ENCODE peak calls at places on chromosome 20, in four cellular contexts. N is endothelial cell, F is glutamatergic neuron, E is fibroblast of lung. I is an unnamed sample.

GRCh38 chr20:25402583-25402982 is 4.9 kb upstream of the GINS1 start:
- DNase-seq in F (no peak), E (peak; percentile 20), N (no peak), I (no peak)

GRCh38 chr20:62884556-62884955 is 22.9 kb upstream of the TCFL5 start:
- DNase-seq in N (no peak), E (no peak), F (no peak), I (no peak)

GRCh38 chr20:13349240-13349604 is 128.1 kb downstream of the ISM1 start:
- DNase-seq in F (no peak), E (no peak), N (no peak), I (no peak)

GRCh38 chr20:13355386-13355785 is 134.3 kb downstream of the ISM1 start:
- DNase-seq in F (no peak), N (no peak), E (no peak), I (no peak)

GRCh38 chr20:54668271-54669053 is 193.1 kb downstream of the DOK5 start:
- DNase-seq in N (peak; percentile 49), F (peak; percentile 60), E (peak; percentile 1), I (no peak)

GRCh38 chr20:53513489-53514298 is 79.9 kb downstream of the ZNF217 start:
- DNase-seq in N (no peak), F (no peak), E (peak; percentile 51), I (no peak)

GRCh38 chr20:49450281-49450707 is 32.2 kb downstream of the KCNB1 start:
- DNase-seq in N (no peak), E (peak; percentile 30), F (no peak), I (no peak)

GRCh38 chr20:22385602-22386299 is 198.6 kb downstream of the FOXA2 start:
- DNase-seq in E (no peak), F (no peak), N (no peak), I (no peak)

GRCh38 chr20:23106271-23106851 is 20.2 kb upstream of the CD93 start:
- DNase-seq in N (peak; percentile 43), F (no peak), E (no peak), I (no peak)

GRCh38 chr20:62736407-62737071 is 27.9 kb downstream of the NTSR1 start:
- DNase-seq in E (no peak), F (peak; percentile 30), N (no peak), I (no peak)

GRCh38 chr20:36546111-36546736 is 4.9 kb downstream of the MYL9 start:
- DNase-seq in N (no peak), F (no peak), E (no peak), I (no peak)

GRCh38 chr20:36549628-36549941 is 8.3 kb downstream of the MYL9 start:
- DNase-seq in F (no peak), N (no peak), E (no peak), I (no peak)

GRCh38 chr20:36548704-36549627 is 7.6 kb downstream of the MYL9 start:
- DNase-seq in N (no peak), E (no peak), F (no peak), I (no peak)

GRCh38 chr20:36547186-36548005 is 6.1 kb downstream of the MYL9 start:
- DNase-seq in N (no peak), E (no peak), F (no peak), I (no peak)

GRCh38 chr20:36548006-36548315 is 6.6 kb downstream of the MYL9 start:
- DNase-seq in F (no peak), E (no peak), N (peak; percentile 40), I (no peak)
- TF ChIP-seq CTCF in F (peak; percentile 17), E (no peak), N (no peak), I (no peak)

DNA sequence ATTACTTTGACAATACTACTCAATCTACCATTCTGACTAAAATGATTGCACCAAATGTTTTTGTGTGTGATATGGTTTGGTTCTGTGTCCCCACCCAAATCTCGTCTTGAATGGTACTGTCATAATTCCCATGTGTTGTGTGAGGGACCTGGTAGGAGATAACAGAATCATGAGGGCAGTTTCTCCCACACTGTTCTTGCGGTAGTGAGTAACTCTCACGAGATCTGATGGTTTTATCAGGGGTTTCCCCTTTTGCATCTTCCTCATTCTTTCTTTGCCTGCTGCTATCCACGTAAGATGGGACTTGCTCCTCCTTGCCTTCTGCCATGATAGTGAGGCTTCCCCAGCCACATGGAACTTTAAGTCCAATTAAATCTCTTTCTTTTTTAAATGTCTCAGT is 20.8 kb downstream of the SYCP2 start:
- DNase-seq in F (no peak), E (no peak), N (no peak), I (no peak)
- TF ChIP-seq CTCF in F (no peak), E (no peak), N (no peak), I (no peak)

DNA sequence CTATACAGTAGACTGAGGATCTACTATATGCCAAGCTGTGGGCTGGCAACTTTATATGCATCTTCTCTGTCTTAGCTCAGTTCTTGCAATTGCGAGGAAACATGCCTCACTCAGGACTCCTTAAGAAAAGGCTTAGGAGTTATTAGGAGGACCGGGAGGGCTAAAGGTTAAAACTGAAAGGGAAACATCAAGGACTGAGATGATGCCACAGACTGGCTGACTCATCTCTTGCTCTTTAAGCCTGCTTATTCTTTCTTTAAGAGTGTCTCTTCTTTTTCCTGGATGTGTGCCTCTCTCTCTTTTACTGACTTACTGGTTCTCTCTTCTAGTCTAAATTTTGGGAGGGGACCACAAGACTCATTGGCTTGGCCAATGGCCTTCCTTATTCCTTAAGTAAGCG is 7.0 kb upstream of the SDC4 start:
- DNase-seq in F (no peak), E (peak; percentile 80), N (no peak), I (no peak)
- TF ChIP-seq CTCF in F (no peak), E (no peak), N (no peak), I (no peak)

GRCh38 chr20:48189177-48189576 is 403.9 kb upstream of the SULF2 start:
- DNase-seq in N (no peak), E (peak; percentile 54), F (no peak), I (no peak)
- TF ChIP-seq CTCF in N (no peak), E (peak; percentile 17), F (no peak), I (no peak)

GRCh38 chr20:59940129-59940955 is at the start of the genes FAM217B and PPP1R3D:
- DNase-seq in N (peak; percentile 95), F (peak; percentile 93), E (peak; percentile 99), I (peak; percentile 100)
- TF ChIP-seq CTCF in N (peak; percentile 27), F (no peak), E (no peak), I (no peak)

GRCh38 chr20:10316582-10316981 is 98.0 kb downstream of the SNAP25 start:
- DNase-seq in F (no peak), E (no peak), N (no peak), I (no peak)
- TF ChIP-seq CTCF in F (peak; percentile 22), E (no peak), N (no peak), I (no peak)

GRCh38 chr20:59752704-59753460 is 148.5 kb downstream of the PHACTR3 start:
- DNase-seq in F (no peak), N (no peak), E (no peak), I (no peak)

GRCh38 chr20:59750209-59750840 is 146.0 kb downstream of the PHACTR3 start:
- DNase-seq in N (no peak), E (no peak), F (no peak), I (no peak)

GRCh38 chr20:59749293-59749680 is 144.9 kb downstream of the PHACTR3 start:
- DNase-seq in F (no peak), N (no peak), E (peak; percentile 58), I (no peak)

GRCh38 chr20:59752101-59752586 is 147.8 kb downstream of the PHACTR3 start:
- DNase-seq in E (no peak), F (no peak), N (no peak), I (no peak)

DNA sequence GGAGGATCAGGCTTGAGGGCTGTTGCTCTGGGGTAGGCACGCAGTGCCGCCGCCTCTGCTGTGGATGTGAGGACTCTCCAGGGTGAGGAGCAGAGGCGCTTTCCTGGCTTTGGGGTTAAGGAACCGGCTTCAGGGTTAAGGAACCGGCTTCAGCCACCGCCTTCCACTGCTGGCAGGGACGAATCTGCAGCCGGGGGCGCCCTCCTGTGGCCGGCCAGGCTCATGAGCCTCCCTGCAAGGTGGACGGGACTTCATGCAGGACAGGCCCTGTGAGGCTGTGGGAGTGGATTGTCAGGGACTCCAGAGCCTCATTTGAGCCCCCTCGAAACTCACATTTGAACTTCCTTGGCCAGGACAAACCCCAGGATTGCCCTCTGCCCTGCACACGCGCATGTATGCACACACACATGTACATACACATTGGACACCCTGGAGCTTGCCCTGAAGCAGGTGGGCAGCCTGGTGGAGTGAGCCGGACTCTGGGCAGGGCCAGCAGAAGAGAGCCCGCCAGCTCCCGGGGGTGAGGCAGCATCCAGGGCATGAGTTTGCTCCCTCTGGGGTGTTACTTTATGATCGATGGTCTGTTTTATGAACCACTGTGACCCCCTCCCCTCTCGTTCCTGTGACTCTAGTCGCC is 146.9 kb downstream of the PHACTR3 start:
- DNase-seq in F (peak; percentile 94), N (peak; percentile 90), E (peak; percentile 5), I (no peak)
- TF ChIP-seq CTCF in F (peak; percentile 79), N (peak; percentile 77), E (peak; percentile 58), I (peak; percentile 74)

GRCh38 chr20:61297981-61298380 is 45.9 kb downstream of the CDH4 start:
- DNase-seq in E (peak; percentile 96), F (no peak), N (no peak), I (no peak)
- TF ChIP-seq CTCF in E (no peak), F (no peak), N (no peak), I (no peak)

GRCh38 chr20:59559024-59559817 is 45.1 kb upstream of the PHACTR3 start:
- DNase-seq in F (no peak), N (no peak), E (no peak), I (no peak)

GRCh38 chr20:59560588-59561227 is 43.6 kb upstream of the PHACTR3 start:
- DNase-seq in F (peak; percentile 17), N (no peak), E (no peak), I (no peak)

GRCh38 chr20:59559863-59560262 is 44.5 kb upstream of the PHACTR3 start:
- DNase-seq in F (no peak), E (no peak), N (no peak), I (no peak)

GRCh38 chr20:59561614-59562277 is 42.6 kb upstream of the PHACTR3 start:
- DNase-seq in F (no peak), N (no peak), E (no peak), I (no peak)

DNA sequence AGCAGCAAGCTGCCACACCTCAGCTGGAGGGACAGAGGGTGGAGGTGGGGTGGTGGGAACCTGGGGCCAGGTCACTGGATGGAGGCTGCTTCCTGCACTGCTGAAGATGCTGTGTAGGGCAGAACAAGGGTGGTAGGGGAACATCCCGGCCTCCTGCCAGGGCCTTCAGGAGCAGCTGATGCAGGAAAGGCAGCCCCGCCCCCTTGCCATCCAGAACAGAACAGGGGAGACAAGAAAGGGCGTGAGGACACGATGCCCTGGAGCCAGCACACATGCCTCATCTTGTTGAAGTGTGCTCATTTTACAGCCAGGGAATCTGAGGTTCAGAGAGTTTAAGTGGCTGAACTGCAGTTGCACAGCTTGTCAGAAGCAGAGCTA is 43.1 kb upstream of the PHACTR3 start:
- DNase-seq in N (no peak), F (no peak), E (no peak), I (no peak)
- TF ChIP-seq CTCF in N (no peak), F (no peak), E (no peak), I (no peak)